ENCODE peak calls at places on chromosomes 5 and 9, in ten cellular contexts. One of them, this sample, is unnamed.

GRCh38 chr5:145980257-145980656 is 43.9 kb downstream of the SH3RF2 start:
- DNase-seq in astrocyte: peak; percentile 64
- DNase-seq in uterus: no peak
- DNase-seq in colonic mucosa: no peak
- DNase-seq in CD8-positive, alpha-beta memory T cell: no peak
- DNase-seq in GM23338: no peak
- DNase-seq in thyroid gland: no peak
- DNase-seq in mammary epithelial cell: no peak
- DNase-seq in aorta: no peak
- DNase-seq in CD4-positive, alpha-beta memory T cell: no peak
- DNase-seq in this sample: no peak

GRCh38 chr5:15992918-15993317 is 186.7 kb downstream of the MARCHF11 start:
- DNase-seq in mammary epithelial cell: peak; percentile 65
- DNase-seq in uterus: no peak
- DNase-seq in GM23338: no peak
- DNase-seq in CD4-positive, alpha-beta memory T cell: no peak
- DNase-seq in thyroid gland: no peak
- DNase-seq in CD8-positive, alpha-beta memory T cell: no peak
- DNase-seq in aorta: no peak
- DNase-seq in astrocyte: peak; percentile 74
- DNase-seq in colonic mucosa: no peak
- DNase-seq in this sample: no peak

GRCh38 chr5:170312666-170313065 is 15.1 kb upstream of the LCP2 start:
- DNase-seq in mammary epithelial cell: peak; percentile 53
- DNase-seq in uterus: no peak
- DNase-seq in GM23338: no peak
- DNase-seq in colonic mucosa: no peak
- DNase-seq in aorta: peak; percentile 69
- DNase-seq in astrocyte: peak; percentile 24
- DNase-seq in CD4-positive, alpha-beta memory T cell: no peak
- DNase-seq in CD8-positive, alpha-beta memory T cell: peak; percentile 36
- DNase-seq in thyroid gland: no peak
- DNase-seq in this sample: no peak

GRCh38 chr9:87640385-87640795 is 85.5 kb upstream of the CTSL start:
- DNase-seq in thyroid gland: peak; percentile 98
- DNase-seq in CD4-positive, alpha-beta memory T cell: no peak
- DNase-seq in colonic mucosa: no peak
- DNase-seq in GM23338: no peak
- DNase-seq in astrocyte: peak; percentile 69
- DNase-seq in aorta: no peak
- DNase-seq in mammary epithelial cell: no peak
- DNase-seq in uterus: no peak
- DNase-seq in CD8-positive, alpha-beta memory T cell: no peak
- DNase-seq in this sample: no peak

GRCh38 chr5:141694479-141694878 is 12.4 kb upstream of the ARAP3 start:
- DNase-seq in CD4-positive, alpha-beta memory T cell: no peak
- DNase-seq in aorta: no peak
- DNase-seq in uterus: no peak
- DNase-seq in GM23338: no peak
- DNase-seq in thyroid gland: no peak
- DNase-seq in CD8-positive, alpha-beta memory T cell: no peak
- DNase-seq in colonic mucosa: no peak
- DNase-seq in mammary epithelial cell: no peak
- DNase-seq in astrocyte: no peak
- DNase-seq in this sample: no peak

GRCh38 chr5:179343902-179344300 is 1.4 kb downstream of the ADAMTS2 start:
- DNase-seq in aorta: peak; percentile 62
- DNase-seq in CD8-positive, alpha-beta memory T cell: no peak
- DNase-seq in uterus: peak; percentile 52
- DNase-seq in colonic mucosa: peak; percentile 25
- DNase-seq in CD4-positive, alpha-beta memory T cell: no peak
- DNase-seq in thyroid gland: no peak
- DNase-seq in astrocyte: no peak
- DNase-seq in GM23338: peak; percentile 90
- DNase-seq in mammary epithelial cell: no peak
- DNase-seq in this sample: no peak

GRCh38 chr5:115685966-115686691 is 60.3 kb upstream of the TMED7 start:
- DNase-seq in CD4-positive, alpha-beta memory T cell: no peak
- DNase-seq in colonic mucosa: no peak
- DNase-seq in aorta: peak; percentile 50
- DNase-seq in astrocyte: peak; percentile 62
- DNase-seq in mammary epithelial cell: no peak
- DNase-seq in GM23338: peak; percentile 50
- DNase-seq in CD8-positive, alpha-beta memory T cell: no peak
- DNase-seq in uterus: no peak
- DNase-seq in thyroid gland: peak; percentile 58
- DNase-seq in this sample: no peak

GRCh38 chr5:143922718-143923117 is 110.8 kb downstream of the HMHB1 start:
- DNase-seq in mammary epithelial cell: peak; percentile 50
- DNase-seq in CD4-positive, alpha-beta memory T cell: no peak
- DNase-seq in astrocyte: peak; percentile 69
- DNase-seq in CD8-positive, alpha-beta memory T cell: no peak
- DNase-seq in GM23338: no peak
- DNase-seq in aorta: no peak
- DNase-seq in colonic mucosa: no peak
- DNase-seq in uterus: no peak
- DNase-seq in thyroid gland: no peak
- DNase-seq in this sample: peak; percentile 38

GRCh38 chr5:22780756-22781155 is 72.4 kb downstream of the CDH12 start:
- DNase-seq in CD4-positive, alpha-beta memory T cell: no peak
- DNase-seq in mammary epithelial cell: no peak
- DNase-seq in colonic mucosa: no peak
- DNase-seq in CD8-positive, alpha-beta memory T cell: no peak
- DNase-seq in thyroid gland: no peak
- DNase-seq in uterus: no peak
- DNase-seq in GM23338: no peak
- DNase-seq in aorta: no peak
- DNase-seq in astrocyte: no peak
- DNase-seq in this sample: no peak

GRCh38 chr5:90408571-90409317 is 812 bp downstream of the CETN3 start:
- DNase-seq in astrocyte: no peak
- DNase-seq in colonic mucosa: peak; percentile 21
- DNase-seq in GM23338: peak; percentile 29
- DNase-seq in aorta: no peak
- DNase-seq in mammary epithelial cell: peak; percentile 14
- DNase-seq in thyroid gland: no peak
- DNase-seq in CD4-positive, alpha-beta memory T cell: no peak
- DNase-seq in CD8-positive, alpha-beta memory T cell: no peak
- DNase-seq in uterus: no peak
- DNase-seq in this sample: no peak

GRCh38 chr9:121376214-121376830 is 6.3 kb upstream of the STOM start:
- DNase-seq in aorta: no peak
- DNase-seq in astrocyte: no peak
- DNase-seq in uterus: no peak
- DNase-seq in colonic mucosa: no peak
- DNase-seq in CD8-positive, alpha-beta memory T cell: peak; percentile 30
- DNase-seq in CD4-positive, alpha-beta memory T cell: peak; percentile 24
- DNase-seq in mammary epithelial cell: no peak
- DNase-seq in thyroid gland: no peak
- DNase-seq in GM23338: no peak
- DNase-seq in this sample: no peak

GRCh38 chr5:42571626-42571960 is 148.4 kb downstream of the GHR start:
- DNase-seq in CD8-positive, alpha-beta memory T cell: no peak
- DNase-seq in uterus: no peak
- DNase-seq in thyroid gland: no peak
- DNase-seq in mammary epithelial cell: no peak
- DNase-seq in colonic mucosa: no peak
- DNase-seq in CD4-positive, alpha-beta memory T cell: no peak
- DNase-seq in GM23338: no peak
- DNase-seq in astrocyte: no peak
- DNase-seq in aorta: no peak
- DNase-seq in this sample: no peak

GRCh38 chr5:42572313-42572712 is 149.1 kb downstream of the GHR start:
- DNase-seq in mammary epithelial cell: no peak
- DNase-seq in astrocyte: no peak
- DNase-seq in colonic mucosa: no peak
- DNase-seq in aorta: no peak
- DNase-seq in thyroid gland: no peak
- DNase-seq in uterus: no peak
- DNase-seq in CD8-positive, alpha-beta memory T cell: no peak
- DNase-seq in CD4-positive, alpha-beta memory T cell: no peak
- DNase-seq in GM23338: no peak
- DNase-seq in this sample: no peak

GRCh38 chr5:42569325-42569724 is 146.1 kb downstream of the GHR start:
- DNase-seq in astrocyte: no peak
- DNase-seq in colonic mucosa: no peak
- DNase-seq in GM23338: no peak
- DNase-seq in CD4-positive, alpha-beta memory T cell: no peak
- DNase-seq in uterus: no peak
- DNase-seq in aorta: no peak
- DNase-seq in CD8-positive, alpha-beta memory T cell: no peak
- DNase-seq in thyroid gland: no peak
- DNase-seq in mammary epithelial cell: no peak
- DNase-seq in this sample: no peak

GRCh38 chr5:42569953-42570548 is 146.8 kb downstream of the GHR start:
- DNase-seq in CD4-positive, alpha-beta memory T cell: no peak
- DNase-seq in colonic mucosa: no peak
- DNase-seq in GM23338: no peak
- DNase-seq in uterus: no peak
- DNase-seq in CD8-positive, alpha-beta memory T cell: no peak
- DNase-seq in mammary epithelial cell: no peak
- DNase-seq in astrocyte: no peak
- DNase-seq in aorta: no peak
- DNase-seq in thyroid gland: no peak
- DNase-seq in this sample: no peak

DNA sequence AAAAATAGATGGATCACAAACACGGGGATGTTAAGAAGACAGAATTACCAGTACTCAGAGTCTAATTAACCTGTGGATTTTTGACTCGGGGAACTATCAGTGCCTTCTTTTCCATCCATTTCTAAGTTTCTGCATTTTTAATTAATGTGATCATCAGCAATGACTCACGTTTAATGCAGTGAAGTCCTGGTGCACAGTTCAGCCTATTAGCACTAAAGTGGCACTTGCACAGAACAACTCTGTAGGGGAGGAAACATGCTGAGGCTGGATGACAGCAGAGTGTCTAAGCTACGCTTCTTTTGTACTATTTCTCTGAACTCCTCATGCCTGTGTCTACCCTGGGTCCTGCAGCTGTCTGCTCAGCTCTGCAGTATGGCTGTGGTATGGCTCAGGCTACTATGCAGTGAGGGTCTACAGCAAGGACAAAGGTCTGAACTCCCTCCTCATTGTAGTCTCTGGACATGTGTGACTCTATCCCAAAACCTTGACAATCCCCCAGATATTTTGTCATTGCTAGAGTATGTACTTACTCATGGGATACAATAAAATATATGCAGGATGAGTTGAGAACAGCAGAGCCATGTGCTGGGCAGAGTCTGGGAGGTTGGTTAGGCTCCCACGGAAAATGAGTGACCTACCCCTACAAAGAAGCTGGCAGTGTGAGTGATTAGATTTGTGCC is 147.8 kb downstream of the GHR start:
- DNase-seq in astrocyte: peak; percentile 11
- DNase-seq in CD8-positive, alpha-beta memory T cell: no peak
- DNase-seq in colonic mucosa: no peak
- DNase-seq in GM23338: no peak
- DNase-seq in uterus: no peak
- DNase-seq in thyroid gland: no peak
- DNase-seq in aorta: no peak
- DNase-seq in mammary epithelial cell: peak; percentile 26
- DNase-seq in CD4-positive, alpha-beta memory T cell: no peak
- DNase-seq in this sample: no peak
- H3K4me1 ChIP-seq in astrocyte: peaks cover 4% of the 10 kb centered on the region
- H3K4me1 ChIP-seq in CD8-positive, alpha-beta memory T cell: no peaks in the 10 kb centered on the region
- H3K4me1 ChIP-seq in colonic mucosa: no peaks in the 10 kb centered on the region
- H3K4me1 ChIP-seq in GM23338: no peaks in the 10 kb centered on the region
- H3K4me1 ChIP-seq in uterus: no peaks in the 10 kb centered on the region
- H3K4me1 ChIP-seq in thyroid gland: peaks cover 13% of the 10 kb centered on the region
- H3K4me1 ChIP-seq in aorta: peaks cover 6% of the 10 kb centered on the region
- H3K4me1 ChIP-seq in mammary epithelial cell: peaks cover 7% of the 10 kb centered on the region
- H3K4me1 ChIP-seq in CD4-positive, alpha-beta memory T cell: no peaks in the 10 kb centered on the region
- H3K4me1 ChIP-seq in this sample: no peaks in the 10 kb centered on the region

DNA sequence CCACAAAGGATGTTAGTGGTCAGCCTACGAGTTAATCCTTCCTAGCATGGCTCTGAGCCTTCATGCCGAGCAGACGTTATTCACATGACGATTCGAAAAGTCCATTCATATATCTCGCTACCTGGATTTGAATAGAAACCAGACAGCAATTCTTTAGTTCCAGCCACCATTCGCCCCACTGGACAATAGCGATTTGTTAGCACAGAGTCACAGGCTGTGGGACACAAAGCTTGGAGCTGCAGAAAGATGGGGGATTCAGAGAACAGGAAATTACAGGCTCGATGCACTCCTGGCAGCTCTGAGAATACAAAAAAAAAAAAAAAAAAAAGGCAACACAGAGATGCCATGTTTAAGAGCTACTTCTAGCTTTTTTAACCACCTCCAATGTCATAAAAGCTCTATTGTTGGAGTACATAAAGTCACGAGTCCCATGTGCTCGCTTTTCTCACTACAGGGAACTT is 110.7 kb downstream of the NR6A1 start:
- DNase-seq in aorta: no peak
- DNase-seq in GM23338: peak; percentile 25
- DNase-seq in CD4-positive, alpha-beta memory T cell: no peak
- DNase-seq in CD8-positive, alpha-beta memory T cell: no peak
- DNase-seq in uterus: no peak
- DNase-seq in mammary epithelial cell: peak; percentile 67
- DNase-seq in colonic mucosa: peak; percentile 38
- DNase-seq in thyroid gland: peak; percentile 42
- DNase-seq in astrocyte: peak; percentile 78
- DNase-seq in this sample: no peak
- H3K4me1 ChIP-seq in aorta: no peaks in the 10 kb centered on the region
- H3K4me1 ChIP-seq in GM23338: peaks cover 39% of the 10 kb centered on the region
- H3K4me1 ChIP-seq in CD4-positive, alpha-beta memory T cell: peaks cover 12% of the 10 kb centered on the region
- H3K4me1 ChIP-seq in CD8-positive, alpha-beta memory T cell: peaks cover 16% of the 10 kb centered on the region
- H3K4me1 ChIP-seq in uterus: no peaks in the 10 kb centered on the region
- H3K4me1 ChIP-seq in mammary epithelial cell: peaks cover 22% of the 10 kb centered on the region
- H3K4me1 ChIP-seq in colonic mucosa: peaks cover 5% of the 10 kb centered on the region
- H3K4me1 ChIP-seq in thyroid gland: peaks cover 23% of the 10 kb centered on the region
- H3K4me1 ChIP-seq in astrocyte: peaks cover 43% of the 10 kb centered on the region
- H3K4me1 ChIP-seq in this sample: peaks cover 42% of the 10 kb centered on the region

DNA sequence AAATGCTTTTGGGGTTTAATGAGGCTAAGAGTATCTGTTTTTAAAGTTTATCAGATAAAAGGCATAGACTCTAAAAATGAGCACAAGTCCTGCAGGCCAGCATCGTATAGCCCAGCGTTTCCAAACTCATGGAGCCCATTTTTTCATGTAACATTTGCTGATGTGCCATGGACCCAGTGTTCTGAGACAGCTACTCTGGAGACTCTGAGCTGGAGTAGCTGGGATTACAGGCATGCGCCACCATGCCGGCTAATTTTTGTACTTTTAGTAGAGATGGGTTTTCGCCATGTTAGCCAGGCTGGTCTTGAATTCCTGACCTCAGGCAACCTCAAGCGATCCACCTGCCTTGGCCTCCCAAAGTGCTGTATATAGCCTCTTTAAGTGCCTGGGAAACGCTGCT is 15.8 kb downstream of the GLRX start:
- DNase-seq in uterus: no peak
- DNase-seq in astrocyte: no peak
- DNase-seq in colonic mucosa: no peak
- DNase-seq in GM23338: no peak
- DNase-seq in thyroid gland: no peak
- DNase-seq in CD4-positive, alpha-beta memory T cell: no peak
- DNase-seq in mammary epithelial cell: no peak
- DNase-seq in aorta: no peak
- DNase-seq in CD8-positive, alpha-beta memory T cell: no peak
- DNase-seq in this sample: no peak
- H3K4me1 ChIP-seq in uterus: no peaks in the 10 kb centered on the region
- H3K4me1 ChIP-seq in astrocyte: peaks cover 15% of the 10 kb centered on the region
- H3K4me1 ChIP-seq in colonic mucosa: peaks cover 29% of the 10 kb centered on the region
- H3K4me1 ChIP-seq in GM23338: peaks cover 21% of the 10 kb centered on the region
- H3K4me1 ChIP-seq in thyroid gland: peaks cover 21% of the 10 kb centered on the region
- H3K4me1 ChIP-seq in CD4-positive, alpha-beta memory T cell: peaks cover 41% of the 10 kb centered on the region
- H3K4me1 ChIP-seq in mammary epithelial cell: no peaks in the 10 kb centered on the region
- H3K4me1 ChIP-seq in aorta: peaks cover 3% of the 10 kb centered on the region
- H3K4me1 ChIP-seq in CD8-positive, alpha-beta memory T cell: peaks cover 40% of the 10 kb centered on the region
- H3K4me1 ChIP-seq in this sample: peaks cover 69% of the 10 kb centered on the region

GRCh38 chr9:24844217-24844616 is 298.5 kb upstream of the IZUMO3 start:
- DNase-seq in CD8-positive, alpha-beta memory T cell: no peak
- DNase-seq in uterus: no peak
- DNase-seq in aorta: no peak
- DNase-seq in GM23338: no peak
- DNase-seq in mammary epithelial cell: no peak
- DNase-seq in astrocyte: no peak
- DNase-seq in colonic mucosa: no peak
- DNase-seq in thyroid gland: no peak
- DNase-seq in CD4-positive, alpha-beta memory T cell: no peak
- DNase-seq in this sample: no peak
- H3K4me1 ChIP-seq in CD8-positive, alpha-beta memory T cell: no peaks in the 10 kb centered on the region
- H3K4me1 ChIP-seq in uterus: no peaks in the 10 kb centered on the region
- H3K4me1 ChIP-seq in aorta: no peaks in the 10 kb centered on the region
- H3K4me1 ChIP-seq in GM23338: no peaks in the 10 kb centered on the region
- H3K4me1 ChIP-seq in mammary epithelial cell: no peaks in the 10 kb centered on the region
- H3K4me1 ChIP-seq in astrocyte: no peaks in the 10 kb centered on the region
- H3K4me1 ChIP-seq in colonic mucosa: no peaks in the 10 kb centered on the region
- H3K4me1 ChIP-seq in thyroid gland: no peaks in the 10 kb centered on the region
- H3K4me1 ChIP-seq in CD4-positive, alpha-beta memory T cell: no peaks in the 10 kb centered on the region
- H3K4me1 ChIP-seq in this sample: no peaks in the 10 kb centered on the region

This sample was measured in A549.